ENCODE peak calls at places on chromosomes 2 and 18, in seven cellular contexts. L, U, G, V, F, B and M are unnamed samples.
A peak's percentile ranks its signal among the peaks of the same experiment; 100 is the strongest.

GRCh38 chr2:102506743-102507142 is 33.7 kb downstream of the SLC9A4 start:
- DNase-seq in B (no peak), G (no peak), U (no peak), V (no peak), F (no peak), L (no peak), M (no peak)

GRCh38 chr2:100588071-100588786 is 25.4 kb downstream of the PDCL3 start:
- DNase-seq in B (peak; percentile 42), U (no peak), V (no peak), G (peak; percentile 54), F (peak; percentile 66), L (no peak), M (no peak)

GRCh38 chr2:67309281-67309680 is 87.9 kb upstream of the ETAA1 start:
- DNase-seq in U (peak; percentile 23), B (no peak), V (no peak), G (peak; percentile 31), F (no peak), L (no peak), M (no peak)

GRCh38 chr2:128275498-128276045 is 43.1 kb downstream of the HS6ST1 start:
- DNase-seq in L (no peak), G (no peak), B (peak; percentile 46), U (peak; percentile 8), F (no peak), V (no peak), M (no peak)

GRCh38 chr2:170770304-170771048 is at the start of gene ERICH2:
- DNase-seq in V (peak; percentile 93), F (peak; percentile 51), L (peak; percentile 93), U (peak; percentile 87), B (peak; percentile 83), G (peak; percentile 34), M (peak; percentile 60)

GRCh38 chr2:201938151-201938815 is 95.4 kb upstream of the FZD7 start:
- DNase-seq in G (no peak), B (no peak), L (no peak), V (no peak), F (no peak), U (no peak), M (no peak)

GRCh38 chr2:43877782-43878464 is 39.2 kb downstream of the ABCG8 start:
- DNase-seq in B (peak; percentile 86), U (peak; percentile 63), F (peak; percentile 58), G (peak; percentile 69), V (peak; percentile 75), L (peak; percentile 78), M (peak; percentile 45)

GRCh38 chr2:228224410-228224809 is 42.9 kb upstream of the SPHKAP start:
- DNase-seq in B (no peak), L (no peak), U (no peak), V (no peak), F (no peak), G (no peak), M (no peak)

GRCh38 chr2:21757805-21758204 is 634.0 kb downstream of the TDRD15 start:
- DNase-seq in U (no peak), G (no peak), L (peak; percentile 14), F (no peak), B (no peak), V (peak; percentile 34), M (no peak)

GRCh38 chr2:9205481-9205880 is 1.1 kb upstream of the ASAP2 start:
- DNase-seq in V (no peak), F (no peak), G (no peak), L (no peak), B (no peak), U (no peak), M (no peak)

GRCh38 chr2:10990561-10991111 is 78.9 kb downstream of the KCNF1 start:
- DNase-seq in U (no peak), V (no peak), F (no peak), G (no peak), L (no peak), B (no peak), M (no peak)

GRCh38 chr18:5584751-5585417 is 41.1 kb upstream of the EPB41L3 start:
- DNase-seq in U (no peak), V (no peak), F (peak; percentile 71), L (no peak), G (peak; percentile 43), B (no peak), M (no peak)

GRCh38 chr2:169388161-169388560 is 25.8 kb upstream of the LRP2 start:
- DNase-seq in G (no peak), U (no peak), B (no peak), V (no peak), L (no peak), F (no peak), M (no peak)

GRCh38 chr2:104545055-104545454 is 308.9 kb upstream of the POU3F3 start:
- DNase-seq in B (no peak), U (no peak), L (no peak), F (no peak), G (no peak), V (no peak), M (no peak)

GRCh38 chr18:50056185-50056584 is 138.8 kb downstream of the MYO5B start:
- DNase-seq in L (no peak), F (no peak), V (no peak), B (no peak), U (no peak), G (no peak), M (no peak)

GRCh38 chr18:14941256-14941655 is 193.3 kb downstream of the ANKRD30B start:
- DNase-seq in U (no peak), F (no peak), G (no peak), V (no peak), L (no peak), B (peak; percentile 30), M (no peak)

GRCh38 chr2:11389551-11390528 is 45.4 kb upstream of the ROCK2 start:
- DNase-seq in F (peak; percentile 87), G (peak; percentile 66), L (no peak), V (no peak), B (no peak), U (peak; percentile 37), M (no peak)

GRCh38 chr18:46953195-46953594 is 35.8 kb downstream of the KATNAL2 start:
- DNase-seq in U (no peak), V (no peak), G (no peak), L (no peak), F (no peak), B (no peak), M (no peak)

GRCh38 chr2:45281311-45281710 is 272.1 kb upstream of the SIX2 start:
- DNase-seq in V (no peak), U (no peak), L (no peak), G (no peak), F (no peak), B (no peak), M (no peak)

GRCh38 chr2:45284621-45284995 is 275.4 kb upstream of the SIX2 start:
- DNase-seq in L (no peak), V (no peak), G (no peak), U (no peak), F (no peak), B (no peak), M (no peak)

GRCh38 chr2:45283764-45284620 is 274.7 kb upstream of the SIX2 start:
- DNase-seq in U (no peak), F (peak; percentile 83), B (no peak), L (no peak), V (no peak), G (peak; percentile 84), M (no peak)

GRCh38 chr2:45280801-45281200 is 271.5 kb upstream of the SIX2 start:
- DNase-seq in V (no peak), B (no peak), G (no peak), U (no peak), F (no peak), L (no peak), M (peak; percentile 46)

GRCh38 chr2:45282646-45283045 is 273.4 kb upstream of the SIX2 start:
- DNase-seq in V (no peak), B (no peak), U (no peak), L (no peak), F (no peak), G (no peak), M (no peak)
- H3K4me3 ChIP-seq in V (no peak overlapping the region), B (no peak overlapping the region), U (no peak overlapping the region), L (no peak overlapping the region), F (no peak overlapping the region), G (no peak overlapping the region), M (no peak overlapping the region)

DNA sequence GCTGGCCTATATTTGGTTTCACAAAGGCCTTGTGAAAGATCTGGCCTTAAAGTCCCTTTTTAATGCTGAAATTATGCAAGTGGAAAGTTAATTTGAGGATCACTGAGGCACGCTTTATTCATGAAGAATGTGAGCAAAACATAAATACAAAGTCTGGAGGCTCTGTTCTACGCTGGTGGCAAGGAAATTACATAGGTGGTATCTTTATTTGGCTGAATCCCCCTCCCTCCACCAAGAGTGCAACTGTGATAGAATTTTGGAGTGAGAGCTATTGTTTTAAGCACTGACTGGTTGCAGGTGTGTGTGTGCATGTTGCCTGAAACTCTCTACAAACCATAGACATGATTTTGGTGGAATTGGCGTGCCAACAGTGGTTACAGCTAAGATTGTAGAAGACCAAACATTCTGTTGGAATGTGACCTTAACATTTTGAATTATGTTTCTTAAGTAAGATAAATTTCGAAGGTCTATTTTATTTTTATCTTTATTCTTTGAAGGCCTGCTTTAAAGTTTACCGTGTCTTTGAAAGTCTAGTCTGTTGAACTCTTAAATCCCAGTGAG is 114.3 kb downstream of the SPTBN1 start:
- DNase-seq in L (no peak), F (no peak), G (no peak), U (no peak), B (no peak), V (no peak), M (no peak)
- H3K4me3 ChIP-seq in L (no peak overlapping the region), F (no peak overlapping the region), G (no peak overlapping the region), U (no peak overlapping the region), B (no peak overlapping the region), V (no peak overlapping the region), M (no peak overlapping the region)

DNA sequence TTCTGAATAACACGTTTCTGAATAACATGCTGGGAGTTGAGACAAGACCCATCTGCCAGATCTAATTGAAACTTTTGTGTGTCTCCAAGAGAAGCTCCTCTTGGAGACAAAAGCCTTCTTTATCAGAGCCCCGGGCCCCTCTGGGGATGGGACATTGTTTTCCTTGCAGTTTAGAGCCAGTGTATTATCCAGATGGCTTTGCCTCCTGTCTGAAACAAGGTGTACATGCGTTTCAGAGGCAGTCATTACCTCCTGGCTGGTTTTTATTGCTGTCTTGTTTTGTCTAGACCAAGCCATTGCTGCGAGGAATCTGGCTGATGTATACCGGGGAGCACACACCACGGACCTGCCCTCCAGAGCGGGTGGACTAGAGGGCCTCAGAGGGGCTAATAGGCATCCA is 7.8 kb downstream of the FOSL2 start:
- DNase-seq in G (no peak), U (no peak), L (peak; percentile 73), V (no peak), B (no peak), F (no peak), M (no peak)
- H3K4me3 ChIP-seq in G (no peak overlapping the region), U (no peak overlapping the region), L (peak overlapping the region; percentile 7), V (no peak overlapping the region), B (no peak overlapping the region), F (no peak overlapping the region), M (peak overlapping the region; percentile 96)

GRCh38 chr2:161239416-161240109 is 68.7 kb upstream of the PSMD14 start:
- DNase-seq in G (no peak), V (no peak), U (no peak), F (no peak), B (no peak), L (peak; percentile 93), M (no peak)

GRCh38 chr2:161237397-161238263 is 70.6 kb upstream of the PSMD14 start:
- DNase-seq in B (peak; percentile 85), V (no peak), L (peak; percentile 82), U (peak; percentile 31), F (peak; percentile 55), G (peak; percentile 38), M (peak; percentile 34)

GRCh38 chr2:161234627-161235026 is 73.6 kb upstream of the PSMD14 start:
- DNase-seq in G (no peak), U (no peak), V (no peak), F (no peak), B (no peak), L (no peak), M (no peak)

GRCh38 chr2:161238559-161239415 is 69.4 kb upstream of the PSMD14 start:
- DNase-seq in L (peak; percentile 88), U (peak; percentile 49), B (peak; percentile 74), G (peak; percentile 56), V (peak; percentile 54), F (peak; percentile 39), M (peak; percentile 59)

GRCh38 chr2:161238264-161238558 is 70.0 kb upstream of the PSMD14 start:
- DNase-seq in V (no peak), F (no peak), B (no peak), G (no peak), L (no peak), U (no peak), M (no peak)
- H3K4me3 ChIP-seq in V (peak overlapping the region; percentile 60), F (peak overlapping the region; percentile 58), B (no peak overlapping the region), G (peak overlapping the region; percentile 64), L (peak overlapping the region; percentile 56), U (peak overlapping the region; percentile 51), M (peak overlapping the region; percentile 77)